ENCODE peak calls at places on chromosomes 13 and 19, in four cellular contexts. One of them, this sample, is unnamed.

GRCh38 chr13:113144255-113144629 is 14.2 kb upstream of the PROZ start:
- DNase-seq in AG10803: no peak
- DNase-seq in psoas muscle: no peak
- DNase-seq in epithelial cell of esophagus: no peak
- DNase-seq in this sample: no peak

GRCh38 chr13:108776650-108777049 is 147.2 kb downstream of the MYO16 start:
- DNase-seq in AG10803: no peak
- DNase-seq in psoas muscle: no peak
- DNase-seq in epithelial cell of esophagus: no peak
- DNase-seq in this sample: no peak

GRCh38 chr19:40204381-40204780 is 13.2 kb downstream of the MAP3K10 start:
- DNase-seq in AG10803: no peak
- DNase-seq in psoas muscle: no peak
- DNase-seq in epithelial cell of esophagus: no peak
- DNase-seq in this sample: no peak

GRCh38 chr13:73069206-73069815 is 10.5 kb downstream of the KLF5 start:
- DNase-seq in AG10803: peak
- DNase-seq in psoas muscle: no peak
- DNase-seq in epithelial cell of esophagus: peak
- DNase-seq in this sample: no peak

GRCh38 chr13:31221057-31221456 is 21.3 kb downstream of the B3GLCT start:
- DNase-seq in AG10803: no peak
- DNase-seq in psoas muscle: no peak
- DNase-seq in epithelial cell of esophagus: no peak
- DNase-seq in this sample: no peak

GRCh38 chr19:30309983-30310805 is 62.0 kb upstream of the ZNF536 start:
- DNase-seq in AG10803: no peak
- DNase-seq in psoas muscle: no peak
- DNase-seq in epithelial cell of esophagus: no peak
- DNase-seq in this sample: no peak

GRCh38 chr19:9883231-9883758 is 48.2 kb downstream of the PIN1 start:
- DNase-seq in AG10803: no peak
- DNase-seq in psoas muscle: no peak
- DNase-seq in epithelial cell of esophagus: peak
- DNase-seq in this sample: no peak

GRCh38 chr19:16088985-16089846 is 12.9 kb downstream of the TPM4 start:
- DNase-seq in AG10803: no peak
- DNase-seq in psoas muscle: no peak
- DNase-seq in epithelial cell of esophagus: no peak
- DNase-seq in this sample: no peak

GRCh38 chr19:47106819-47107200 is 6.8 kb downstream of the ZC3H4 start:
- DNase-seq in AG10803: peak
- DNase-seq in psoas muscle: no peak
- DNase-seq in epithelial cell of esophagus: no peak
- DNase-seq in this sample: peak

GRCh38 chr13:90302113-90302512 is 1045.4 kb upstream of the MIR17HG start:
- DNase-seq in AG10803: peak
- DNase-seq in psoas muscle: no peak
- DNase-seq in epithelial cell of esophagus: peak
- DNase-seq in this sample: no peak

GRCh38 chr13:27171244-27171829 is at the start of gene USP12:
- DNase-seq in AG10803: peak
- DNase-seq in psoas muscle: no peak
- DNase-seq in epithelial cell of esophagus: no peak
- DNase-seq in this sample: peak

GRCh38 chr13:109694972-109695371 is 91.4 kb downstream of the IRS2 start:
- DNase-seq in AG10803: no peak
- DNase-seq in psoas muscle: no peak
- DNase-seq in epithelial cell of esophagus: peak
- DNase-seq in this sample: no peak

GRCh38 chr13:98370806-98371553 is 193.9 kb upstream of the RNF113B start:
- DNase-seq in AG10803: peak
- DNase-seq in psoas muscle: peak
- DNase-seq in epithelial cell of esophagus: peak
- DNase-seq in this sample: peak

GRCh38 chr13:41383400-41383799 is 72.3 kb downstream of the NAA16 start:
- DNase-seq in AG10803: peak
- DNase-seq in psoas muscle: no peak
- DNase-seq in epithelial cell of esophagus: no peak
- DNase-seq in this sample: no peak

GRCh38 chr13:46739447-46740125 is 57.4 kb downstream of the ESD start:
- DNase-seq in AG10803: no peak
- DNase-seq in psoas muscle: no peak
- DNase-seq in epithelial cell of esophagus: no peak
- DNase-seq in this sample: no peak

GRCh38 chr19:16892438-16892837 is 3.6 kb downstream of the F2RL3 start:
- DNase-seq in AG10803: no peak
- DNase-seq in psoas muscle: no peak
- DNase-seq in epithelial cell of esophagus: no peak
- DNase-seq in this sample: no peak

GRCh38 chr19:58387338-58388174 is 487 bp downstream of the RPS5 start:
- DNase-seq in AG10803: no peak
- DNase-seq in psoas muscle: no peak
- DNase-seq in epithelial cell of esophagus: no peak
- DNase-seq in this sample: no peak

GRCh38 chr13:105573134-105573533 is 962.3 kb downstream of the EFNB2 start:
- DNase-seq in AG10803: no peak
- DNase-seq in psoas muscle: no peak
- DNase-seq in epithelial cell of esophagus: peak
- DNase-seq in this sample: peak

GRCh38 chr19:8655340-8655709 is 24.9 kb downstream of the NFILZ start:
- DNase-seq in AG10803: no peak
- DNase-seq in psoas muscle: peak
- DNase-seq in epithelial cell of esophagus: no peak
- DNase-seq in this sample: no peak

GRCh38 chr13:43054803-43055802 is 31.7 kb downstream of the DNAJC15 start:
- DNase-seq in AG10803: peak
- DNase-seq in psoas muscle: peak
- DNase-seq in epithelial cell of esophagus: peak
- DNase-seq in this sample: peak

GRCh38 chr19:15218501-15218900 is 13.7 kb downstream of the EPHX3 start:
- DNase-seq in AG10803: no peak
- DNase-seq in psoas muscle: no peak
- DNase-seq in epithelial cell of esophagus: no peak
- DNase-seq in this sample: no peak

GRCh38 chr13:25881946-25882574 is 169.8 kb downstream of the SHISA2 start:
- DNase-seq in AG10803: no peak
- DNase-seq in psoas muscle: no peak
- DNase-seq in epithelial cell of esophagus: peak
- DNase-seq in this sample: peak

GRCh38 chr13:114064516-114065140 is 67.8 kb downstream of the RASA3 start:
- DNase-seq in AG10803: peak
- DNase-seq in psoas muscle: peak
- DNase-seq in epithelial cell of esophagus: peak
- DNase-seq in this sample: peak

GRCh38 chr13:29955137-29955650 is 104.8 kb upstream of the UBL3 start:
- DNase-seq in AG10803: no peak
- DNase-seq in psoas muscle: no peak
- DNase-seq in epithelial cell of esophagus: no peak
- DNase-seq in this sample: no peak

GRCh38 chr13:96984061-96984508 is 10.2 kb downstream of the OXGR1 start:
- DNase-seq in AG10803: no peak
- DNase-seq in psoas muscle: no peak
- DNase-seq in epithelial cell of esophagus: peak
- DNase-seq in this sample: no peak

GRCh38 chr13:102781591-102781990 is 8.0 kb upstream of the TEX30 start:
- DNase-seq in AG10803: no peak
- DNase-seq in psoas muscle: no peak
- DNase-seq in epithelial cell of esophagus: no peak
- DNase-seq in this sample: no peak

GRCh38 chr19:29879655-29879974 is 62.4 kb upstream of the URI1 start:
- DNase-seq in AG10803: no peak
- DNase-seq in psoas muscle: no peak
- DNase-seq in epithelial cell of esophagus: no peak
- DNase-seq in this sample: no peak

GRCh38 chr19:7742991-7743390 is 4.3 kb downstream of the CD209 start:
- DNase-seq in AG10803: no peak
- DNase-seq in psoas muscle: no peak
- DNase-seq in epithelial cell of esophagus: no peak
- DNase-seq in this sample: no peak

GRCh38 chr19:16367269-16367683 is 42.6 kb downstream of the KLF2 start:
- DNase-seq in AG10803: no peak
- DNase-seq in psoas muscle: peak
- DNase-seq in epithelial cell of esophagus: no peak
- DNase-seq in this sample: no peak

GRCh38 chr19:34808566-34808965 is 35.6 kb upstream of the ZNF599 start:
- DNase-seq in AG10803: peak
- DNase-seq in psoas muscle: no peak
- DNase-seq in epithelial cell of esophagus: peak
- DNase-seq in this sample: peak

GRCh38 chr13:91785435-91786137 is 387.2 kb downstream of the GPC5 start:
- DNase-seq in AG10803: no peak
- DNase-seq in psoas muscle: no peak
- DNase-seq in epithelial cell of esophagus: no peak
- DNase-seq in this sample: no peak

GRCh38 chr19:49677901-49678674 is 1.0 kb downstream of the PRMT1 start:
- DNase-seq in AG10803: peak
- DNase-seq in psoas muscle: peak
- DNase-seq in epithelial cell of esophagus: peak
- DNase-seq in this sample: peak

GRCh38 chr13:44436589-44437337 is 63.1 kb downstream of the SERP2 start:
- DNase-seq in AG10803: peak
- DNase-seq in psoas muscle: peak
- DNase-seq in epithelial cell of esophagus: peak
- DNase-seq in this sample: peak

GRCh38 chr19:49468746-49469447 is 5.1 kb upstream of the FLT3LG start:
- DNase-seq in AG10803: peak
- DNase-seq in psoas muscle: peak
- DNase-seq in epithelial cell of esophagus: peak
- DNase-seq in this sample: peak

GRCh38 chr19:32673573-32673972 is 1.4 kb downstream of the ANKRD27 start:
- DNase-seq in AG10803: no peak
- DNase-seq in psoas muscle: peak
- DNase-seq in epithelial cell of esophagus: no peak
- DNase-seq in this sample: no peak
- H3K4me3 ChIP-seq in AG10803: peak
- H3K4me3 ChIP-seq in psoas muscle: peak
- H3K4me3 ChIP-seq in epithelial cell of esophagus: peak
- H3K4me3 ChIP-seq in this sample: peak

DNA sequence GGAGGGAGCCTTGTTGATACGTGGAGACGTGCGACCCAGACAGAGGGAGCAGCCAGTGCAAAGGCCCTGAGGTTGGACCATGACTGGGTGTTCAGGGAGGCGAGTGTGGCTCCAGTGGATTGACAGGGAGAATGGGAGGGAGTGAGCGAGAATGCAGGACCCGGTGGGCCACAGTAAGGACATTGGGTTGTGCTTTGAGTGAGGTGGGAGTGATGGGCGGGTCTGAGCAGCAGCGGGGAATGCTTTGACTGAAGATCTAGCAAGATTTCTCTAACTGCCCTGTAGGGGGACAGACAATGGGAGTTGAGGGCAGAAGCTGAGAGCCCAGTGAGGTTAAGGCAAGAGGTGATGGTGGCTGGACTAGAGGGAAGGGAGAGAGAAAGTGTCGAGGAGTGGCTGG is 7.7 kb upstream of the NANOS2 start:
- DNase-seq in AG10803: no peak
- DNase-seq in psoas muscle: peak
- DNase-seq in epithelial cell of esophagus: no peak
- DNase-seq in this sample: no peak
- TF ChIP-seq CTCF in AG10803: peak
- TF ChIP-seq CTCF in psoas muscle: no peak
- TF ChIP-seq CTCF in epithelial cell of esophagus: no peak
- TF ChIP-seq CTCF in this sample: no peak

DNA sequence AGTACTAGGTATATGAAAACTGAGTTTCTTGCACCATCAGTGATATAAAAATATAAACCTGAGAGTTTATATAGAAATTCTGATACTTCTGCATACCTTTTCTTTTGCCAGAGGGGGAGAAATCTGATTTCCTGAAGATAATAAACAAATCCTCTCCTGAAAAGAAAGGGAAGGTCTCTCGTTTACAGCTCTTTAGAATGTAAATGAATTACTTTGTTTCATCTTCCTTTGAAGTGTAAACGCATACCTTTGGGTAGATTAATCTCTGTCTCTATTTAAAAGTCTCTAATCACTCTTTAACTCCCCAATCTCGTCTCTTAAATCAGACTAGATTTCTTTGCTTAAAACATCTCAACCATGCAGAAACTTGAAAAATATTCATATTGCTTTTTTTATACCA is 1092.9 kb downstream of the SLITRK5 start:
- DNase-seq in AG10803: no peak
- DNase-seq in psoas muscle: no peak
- DNase-seq in epithelial cell of esophagus: no peak
- DNase-seq in this sample: no peak
- H3K4me3 ChIP-seq in AG10803: no peak
- H3K4me3 ChIP-seq in psoas muscle: no peak
- H3K4me3 ChIP-seq in epithelial cell of esophagus: no peak
- H3K4me3 ChIP-seq in this sample: no peak

GRCh38 chr13:106623799-106624198 is 55.9 kb upstream of the ARGLU1 start:
- DNase-seq in AG10803: no peak
- DNase-seq in psoas muscle: no peak
- DNase-seq in epithelial cell of esophagus: no peak
- DNase-seq in this sample: no peak

GRCh38 chr13:106621833-106622232 is 53.9 kb upstream of the ARGLU1 start:
- DNase-seq in AG10803: no peak
- DNase-seq in psoas muscle: no peak
- DNase-seq in epithelial cell of esophagus: no peak
- DNase-seq in this sample: no peak

GRCh38 chr13:106617561-106617960 is 49.6 kb upstream of the ARGLU1 start:
- DNase-seq in AG10803: peak
- DNase-seq in psoas muscle: no peak
- DNase-seq in epithelial cell of esophagus: peak
- DNase-seq in this sample: peak

GRCh38 chr13:106616729-106617128 is 48.8 kb upstream of the ARGLU1 start:
- DNase-seq in AG10803: no peak
- DNase-seq in psoas muscle: no peak
- DNase-seq in epithelial cell of esophagus: no peak
- DNase-seq in this sample: no peak

DNA sequence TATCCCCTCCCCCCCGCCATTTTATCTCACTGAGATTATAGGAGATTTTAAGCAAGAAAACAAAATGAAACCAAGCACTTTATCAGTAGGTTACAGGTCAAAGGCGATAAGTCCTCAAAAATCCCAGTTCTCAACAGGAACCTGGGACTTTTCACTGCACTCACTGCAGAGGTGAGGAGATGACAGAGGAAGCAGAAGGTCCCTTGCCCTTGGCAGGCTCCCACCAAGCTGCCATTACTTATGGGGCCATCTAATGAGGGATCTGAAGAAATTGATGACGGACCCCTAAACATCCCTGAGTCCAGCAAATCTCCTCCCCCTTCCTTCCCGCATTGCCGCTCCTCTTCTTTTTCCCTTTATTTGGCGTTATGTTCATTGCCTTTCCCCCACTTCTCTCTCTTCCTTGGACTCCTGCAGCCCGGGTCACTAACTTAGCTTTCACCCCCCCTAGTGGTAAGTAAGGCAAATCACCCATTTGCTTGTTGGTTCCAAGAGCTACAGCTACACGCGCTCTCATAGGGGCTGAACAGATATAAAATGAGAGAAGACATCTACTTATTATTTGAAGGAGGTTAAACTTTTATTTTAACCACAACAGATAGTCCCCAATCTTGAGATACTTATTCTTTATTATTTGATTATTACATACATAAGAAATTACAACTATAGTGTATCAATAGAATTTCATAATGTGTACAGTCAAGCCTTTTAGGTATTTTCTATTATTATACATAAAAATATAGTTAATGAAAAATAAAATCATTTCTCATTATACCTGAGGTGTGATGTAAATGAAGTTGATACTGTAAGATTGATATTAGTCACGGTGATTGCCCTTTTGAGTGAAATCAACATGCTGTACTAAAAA is 52.0 kb upstream of the ARGLU1 start:
- DNase-seq in AG10803: peak
- DNase-seq in psoas muscle: no peak
- DNase-seq in epithelial cell of esophagus: peak
- DNase-seq in this sample: peak
- TF ChIP-seq CTCF in AG10803: peak
- TF ChIP-seq CTCF in psoas muscle: peak
- TF ChIP-seq CTCF in epithelial cell of esophagus: peak
- TF ChIP-seq CTCF in this sample: peak